ENCODE peak calls at places on chromosomes 2 and 18, in four cellular contexts. One of them, this sample, is unnamed.

GRCh38 chr2:161049571-161049970 is 110.7 kb upstream of the TANK start:
- DNase-seq in GM12878: no peak
- DNase-seq in H1: no peak
- DNase-seq in HCT116: no peak
- DNase-seq in this sample: no peak

GRCh38 chr2:231181848-231182247 is 16.6 kb upstream of the ARMC9 start:
- DNase-seq in GM12878: peak; percentile 52
- DNase-seq in H1: no peak
- DNase-seq in HCT116: no peak
- DNase-seq in this sample: no peak

GRCh38 chr2:166147883-166148282 is 20.1 kb upstream of the SCN1A start:
- DNase-seq in GM12878: no peak
- DNase-seq in H1: no peak
- DNase-seq in HCT116: no peak
- DNase-seq in this sample: peak; percentile 15

GRCh38 chr18:20971886-20972267 is 139.7 kb downstream of the ROCK1 start:
- DNase-seq in GM12878: no peak
- DNase-seq in H1: no peak
- DNase-seq in HCT116: peak; percentile 16
- DNase-seq in this sample: peak; percentile 57

GRCh38 chr18:39772155-39772919 is 2182.7 kb upstream of the PIK3C3 start:
- DNase-seq in GM12878: no peak
- DNase-seq in H1: no peak
- DNase-seq in HCT116: no peak
- DNase-seq in this sample: no peak

GRCh38 chr2:127218843-127219715 is 1.0 kb downstream of the CYP27C1 start:
- DNase-seq in GM12878: no peak
- DNase-seq in H1: peak; percentile 84
- DNase-seq in HCT116: no peak
- DNase-seq in this sample: no peak

GRCh38 chr2:222561817-222562424 is 94.0 kb downstream of the FARSB start:
- DNase-seq in GM12878: peak; percentile 13
- DNase-seq in H1: peak; percentile 70
- DNase-seq in HCT116: peak; percentile 39
- DNase-seq in this sample: peak; percentile 68

GRCh38 chr2:216242365-216242764 is 129.9 kb downstream of the MARCHF4 start:
- DNase-seq in GM12878: no peak
- DNase-seq in H1: no peak
- DNase-seq in HCT116: no peak
- DNase-seq in this sample: no peak

GRCh38 chr2:173511942-173512341 is 157.3 kb downstream of the CDCA7 start:
- DNase-seq in GM12878: no peak
- DNase-seq in H1: no peak
- DNase-seq in HCT116: no peak
- DNase-seq in this sample: peak; percentile 4

GRCh38 chr2:238420442-238420841 is 6.3 kb upstream of the ASB1 start:
- DNase-seq in GM12878: no peak
- DNase-seq in H1: no peak
- DNase-seq in HCT116: no peak
- DNase-seq in this sample: no peak

GRCh38 chr2:19607400-19607799 is 249.0 kb upstream of the OSR1 start:
- DNase-seq in GM12878: no peak
- DNase-seq in H1: no peak
- DNase-seq in HCT116: no peak
- DNase-seq in this sample: no peak

GRCh38 chr2:195343942-195344530 is 313.0 kb upstream of the SLC39A10 start:
- DNase-seq in GM12878: no peak
- DNase-seq in H1: no peak
- DNase-seq in HCT116: no peak
- DNase-seq in this sample: no peak

GRCh38 chr18:48572402-48573126 is 33.7 kb downstream of the CTIF start:
- DNase-seq in GM12878: no peak
- DNase-seq in H1: no peak
- DNase-seq in HCT116: no peak
- DNase-seq in this sample: no peak

GRCh38 chr2:156057647-156058046 is 274.9 kb downstream of the NR4A2 start:
- DNase-seq in GM12878: no peak
- DNase-seq in H1: no peak
- DNase-seq in HCT116: no peak
- DNase-seq in this sample: no peak

GRCh38 chr2:119718391-119719260 is 39.6 kb downstream of the TMEM177 start:
- DNase-seq in GM12878: no peak
- DNase-seq in H1: no peak
- DNase-seq in HCT116: no peak
- DNase-seq in this sample: no peak

GRCh38 chr2:158089322-158089721 is 12.4 kb upstream of the UPP2 start:
- DNase-seq in GM12878: no peak
- DNase-seq in H1: no peak
- DNase-seq in HCT116: no peak
- DNase-seq in this sample: no peak

GRCh38 chr2:152499411-152499810 is 164.4 kb downstream of the FMNL2 start:
- DNase-seq in GM12878: no peak
- DNase-seq in H1: no peak
- DNase-seq in HCT116: no peak
- DNase-seq in this sample: no peak

GRCh38 chr2:71503827-71504226 is 50.5 kb downstream of the DYSF start:
- DNase-seq in GM12878: no peak
- DNase-seq in H1: no peak
- DNase-seq in HCT116: no peak
- DNase-seq in this sample: peak; percentile 11

GRCh38 chr2:233691443-233692433 is 952 bp upstream of the UGT1A6 start:
- DNase-seq in GM12878: no peak
- DNase-seq in H1: no peak
- DNase-seq in HCT116: no peak
- DNase-seq in this sample: no peak

GRCh38 chr2:239275037-239275685 is 125.7 kb downstream of the HDAC4 start:
- DNase-seq in GM12878: no peak
- DNase-seq in H1: no peak
- DNase-seq in HCT116: peak; percentile 97
- DNase-seq in this sample: no peak

GRCh38 chr2:216695401-216695821 is at the start of gene IGFBP5:
- DNase-seq in GM12878: no peak
- DNase-seq in H1: peak; percentile 75
- DNase-seq in HCT116: no peak
- DNase-seq in this sample: no peak

GRCh38 chr2:132670961-132671781 is 1.2 kb upstream of the LYPD1 start:
- DNase-seq in GM12878: no peak
- DNase-seq in H1: peak; percentile 77
- DNase-seq in HCT116: peak; percentile 27
- DNase-seq in this sample: no peak

GRCh38 chr2:40466332-40466731 is 14.4 kb upstream of the SLC8A1 start:
- DNase-seq in GM12878: no peak
- DNase-seq in H1: no peak
- DNase-seq in HCT116: no peak
- DNase-seq in this sample: no peak

GRCh38 chr2:200218645-200219044 is 87.8 kb upstream of the SPATS2L start:
- DNase-seq in GM12878: no peak
- DNase-seq in H1: no peak
- DNase-seq in HCT116: no peak
- DNase-seq in this sample: no peak

GRCh38 chr2:79084495-79085135 is 3.2 kb downstream of the REG1B start:
- DNase-seq in GM12878: no peak
- DNase-seq in H1: no peak
- DNase-seq in HCT116: no peak
- DNase-seq in this sample: no peak

GRCh38 chr2:118678985-118679384 is 168.5 kb downstream of the EN1 start:
- DNase-seq in GM12878: no peak
- DNase-seq in H1: no peak
- DNase-seq in HCT116: no peak
- DNase-seq in this sample: no peak

GRCh38 chr18:29181151-29181901 is 1004.4 kb upstream of the CDH2 start:
- DNase-seq in GM12878: no peak
- DNase-seq in H1: no peak
- DNase-seq in HCT116: no peak
- DNase-seq in this sample: no peak

GRCh38 chr2:147636238-147636887 is 208.5 kb upstream of the ACVR2A start:
- DNase-seq in GM12878: no peak
- DNase-seq in H1: no peak
- DNase-seq in HCT116: no peak
- DNase-seq in this sample: no peak

GRCh38 chr2:234268314-234268713 is 217.8 kb downstream of the SPP2 start:
- DNase-seq in GM12878: no peak
- DNase-seq in H1: no peak
- DNase-seq in HCT116: no peak
- DNase-seq in this sample: no peak

DNA sequence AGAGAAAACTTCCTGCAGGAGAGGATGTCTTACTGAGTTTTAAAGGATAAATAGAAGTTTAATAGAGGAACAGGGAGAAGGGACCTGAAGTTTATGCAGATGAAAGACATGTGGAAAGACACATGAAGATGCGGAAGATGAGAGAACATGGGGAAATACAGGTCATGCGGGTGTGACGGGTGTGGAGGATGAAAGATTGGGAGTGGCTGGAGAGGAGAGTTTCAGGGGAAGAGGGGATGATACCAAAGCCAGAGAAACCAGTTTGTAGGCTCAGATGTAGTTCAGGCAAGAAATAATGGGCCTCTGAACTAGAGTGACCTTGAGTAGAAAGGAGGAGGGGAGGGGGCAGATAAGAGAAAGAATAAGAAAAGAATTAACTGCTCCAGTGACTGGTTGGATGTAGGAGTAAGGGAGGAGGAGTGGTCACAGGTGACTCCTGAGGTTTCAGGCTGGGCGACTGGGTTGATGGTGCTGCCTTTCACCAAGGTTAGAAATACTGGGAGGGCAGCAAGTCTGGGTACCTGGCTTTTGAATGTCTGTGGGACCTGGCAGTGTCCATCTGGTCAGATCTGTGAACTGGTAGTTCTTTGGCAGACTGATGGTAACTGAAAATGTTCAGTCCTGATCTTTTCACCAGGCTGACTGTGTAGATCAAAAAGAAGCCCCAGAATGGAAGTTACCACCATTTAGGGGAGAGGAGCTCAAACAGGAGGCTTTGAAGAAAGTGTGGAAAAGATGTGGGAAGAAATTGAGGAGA is 69.4 kb downstream of the TET3 start:
- DNase-seq in GM12878: no peak
- DNase-seq in H1: no peak
- DNase-seq in HCT116: no peak
- DNase-seq in this sample: no peak
- TF ChIP-seq JUND in GM12878: no peak
- TF ChIP-seq JUND in H1: no peak
- TF ChIP-seq JUND in HCT116: no peak
- TF ChIP-seq JUND in this sample: no peak

DNA sequence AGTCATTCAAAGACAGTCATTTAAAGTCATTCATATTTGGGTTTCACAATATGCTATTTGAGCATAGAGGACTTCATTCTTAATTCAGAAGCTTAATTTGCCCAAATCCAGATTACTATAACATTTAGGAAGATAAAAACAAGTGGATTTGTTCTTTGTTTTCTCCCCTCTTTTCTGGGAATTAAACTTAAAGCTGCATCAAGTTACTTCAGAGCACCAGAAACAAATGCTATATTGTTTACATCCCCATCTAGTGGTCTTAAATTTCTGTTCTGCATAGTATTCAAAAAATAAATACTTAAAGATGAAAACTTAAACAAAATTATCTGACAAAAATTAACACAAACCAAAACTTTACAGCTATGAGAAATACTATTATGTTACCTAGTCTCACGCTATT is 34.7 kb upstream of the MARCHF7 start:
- DNase-seq in GM12878: no peak
- DNase-seq in H1: no peak
- DNase-seq in HCT116: no peak
- DNase-seq in this sample: no peak
- TF ChIP-seq JUND in GM12878: no peak
- TF ChIP-seq JUND in H1: no peak
- TF ChIP-seq JUND in HCT116: no peak
- TF ChIP-seq JUND in this sample: no peak

DNA sequence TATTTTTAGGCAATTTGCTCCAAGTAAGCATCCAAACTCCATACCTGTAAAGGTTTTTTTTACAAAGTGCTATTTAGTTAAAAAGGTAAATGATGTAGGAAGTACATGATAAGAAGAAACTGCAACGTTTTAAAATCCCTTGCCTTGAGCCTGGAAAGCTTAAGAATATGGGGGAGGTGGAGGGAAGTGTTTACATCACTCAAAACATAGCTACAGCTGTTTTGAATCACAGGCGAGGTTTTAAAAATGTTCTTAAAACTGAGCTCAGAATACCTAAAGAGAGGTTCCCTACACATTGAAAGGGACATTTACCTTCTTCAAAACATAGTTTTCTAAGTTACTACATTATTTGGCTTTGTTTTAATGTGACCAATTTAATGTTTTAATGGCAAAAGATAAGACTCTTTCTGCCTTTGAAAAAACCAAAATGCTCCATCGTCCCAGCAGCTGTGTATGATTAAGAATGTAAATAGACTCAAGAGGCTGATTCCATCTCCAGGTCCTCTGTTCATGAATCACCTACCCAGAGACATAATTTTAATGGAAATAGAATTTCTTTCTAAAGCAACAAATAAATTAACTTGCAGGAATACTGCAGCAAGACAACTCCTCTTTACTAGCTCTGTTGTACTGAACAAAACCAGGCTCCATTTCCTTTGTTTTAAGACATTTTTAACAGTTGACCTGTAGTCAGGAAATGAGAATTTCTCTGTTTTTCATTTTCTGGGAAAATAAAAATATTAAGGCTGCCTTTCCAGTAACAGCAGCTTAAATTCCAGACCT is 33.9 kb upstream of the WDR75 start:
- DNase-seq in GM12878: no peak
- DNase-seq in H1: no peak
- DNase-seq in HCT116: no peak
- DNase-seq in this sample: no peak
- TF ChIP-seq JUND in GM12878: no peak
- TF ChIP-seq JUND in H1: no peak
- TF ChIP-seq JUND in HCT116: no peak
- TF ChIP-seq JUND in this sample: no peak

GRCh38 chr18:10041180-10041579 is 127.4 kb downstream of the VAPA start:
- DNase-seq in GM12878: no peak
- DNase-seq in H1: no peak
- DNase-seq in HCT116: no peak
- DNase-seq in this sample: no peak

GRCh38 chr18:10040287-10041011 is 126.6 kb downstream of the VAPA start:
- DNase-seq in GM12878: no peak
- DNase-seq in H1: no peak
- DNase-seq in HCT116: no peak
- DNase-seq in this sample: no peak

GRCh38 chr18:10044054-10044453 is 130.2 kb downstream of the VAPA start:
- DNase-seq in GM12878: no peak
- DNase-seq in H1: no peak
- DNase-seq in HCT116: no peak
- DNase-seq in this sample: no peak

GRCh38 chr18:10045296-10045891 is 131.6 kb downstream of the VAPA start:
- DNase-seq in GM12878: no peak
- DNase-seq in H1: no peak
- DNase-seq in HCT116: no peak
- DNase-seq in this sample: no peak

DNA sequence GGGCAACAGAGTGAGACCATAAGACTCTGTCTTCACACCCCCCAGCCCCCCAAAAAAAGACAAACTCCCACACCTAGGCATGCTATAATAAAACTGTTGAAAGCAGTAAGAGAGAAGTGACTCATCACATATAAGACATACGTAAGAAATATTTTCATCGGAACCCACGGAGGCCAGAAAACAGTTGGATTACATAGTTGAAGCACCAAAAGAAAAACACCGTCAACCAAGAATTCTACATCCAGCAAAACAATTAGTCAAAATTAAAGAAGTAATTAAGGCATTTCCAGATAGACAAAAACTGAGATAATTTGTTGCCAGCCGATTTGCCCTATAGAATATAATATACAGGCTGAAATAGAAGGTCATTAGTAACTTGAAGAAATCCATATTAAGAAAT is 128.7 kb downstream of the VAPA start:
- DNase-seq in GM12878: no peak
- DNase-seq in H1: no peak
- DNase-seq in HCT116: no peak
- DNase-seq in this sample: no peak
- TF ChIP-seq JUND in GM12878: no peak
- TF ChIP-seq JUND in H1: no peak
- TF ChIP-seq JUND in HCT116: no peak
- TF ChIP-seq JUND in this sample: no peak